ENCODE peak calls at places on chromosomes 12 and 14, in six cellular contexts. S, A, W, C, Q and U are unnamed samples.

GRCh38 chr14:75487155-75487671 is 35.1 kb upstream of the BATF start:
- DNase-seq in Q (no peak), W (no peak), S (no peak), A (no peak), C (no peak), U (no peak)

GRCh38 chr12:26029741-26030033 is 71.2 kb downstream of the RASSF8 start:
- DNase-seq in W (no peak), Q (no peak), A (no peak), S (no peak), C (no peak), U (no peak)

GRCh38 chr12:89988556-89988955 is 279.9 kb upstream of the ATP2B1 start:
- DNase-seq in W (no peak), S (no peak), Q (no peak), C (no peak), A (no peak), U (no peak)

GRCh38 chr12:112087055-112087850 is 21.3 kb downstream of the NAA25 start:
- DNase-seq in S (no peak), Q (no peak), W (no peak), A (no peak), C (no peak), U (no peak)

GRCh38 chr14:104109121-104109541 is 23.6 kb downstream of the ASPG start:
- DNase-seq in W (no peak), S (peak), A (no peak), C (no peak), Q (no peak), U (no peak)

GRCh38 chr12:49673446-49674317 is 33.5 kb downstream of the FMNL3 start:
- DNase-seq in A (peak), C (peak), Q (peak), W (peak), S (peak), U (peak)

GRCh38 chr12:6923003-6923732 is 4.6 kb upstream of the ATN1 start:
- DNase-seq in C (no peak), Q (no peak), W (no peak), A (no peak), S (no peak), U (no peak)

GRCh38 chr14:32364941-32365340 is 35.8 kb downstream of the AKAP6 start:
- DNase-seq in A (no peak), C (no peak), S (no peak), W (no peak), Q (no peak), U (no peak)

GRCh38 chr14:64089920-64090319 is 204.3 kb downstream of the ESR2 start:
- DNase-seq in W (no peak), S (no peak), A (no peak), C (peak), Q (no peak), U (no peak)

GRCh38 chr12:570237-570925 is 92.9 kb downstream of the NINJ2 start:
- DNase-seq in Q (peak), C (peak), S (peak), W (peak), A (peak), U (no peak)

GRCh38 chr12:4700621-4701026 is 19.6 kb upstream of the GALNT8 start:
- DNase-seq in S (no peak), Q (peak), A (no peak), C (peak), W (peak), U (no peak)

GRCh38 chr12:2693204-2693860 is 101.4 kb upstream of the FKBP4 start:
- DNase-seq in W (no peak), S (no peak), A (no peak), Q (no peak), C (peak), U (no peak)

GRCh38 chr12:41566703-41567102 is 378.6 kb downstream of the PDZRN4 start:
- DNase-seq in W (no peak), Q (no peak), C (no peak), S (no peak), A (no peak), U (no peak)

GRCh38 chr12:127381043-127381668 is 885.8 kb upstream of the TMEM132C start:
- DNase-seq in C (peak), Q (peak), W (no peak), S (peak), A (peak), U (peak)

DNA sequence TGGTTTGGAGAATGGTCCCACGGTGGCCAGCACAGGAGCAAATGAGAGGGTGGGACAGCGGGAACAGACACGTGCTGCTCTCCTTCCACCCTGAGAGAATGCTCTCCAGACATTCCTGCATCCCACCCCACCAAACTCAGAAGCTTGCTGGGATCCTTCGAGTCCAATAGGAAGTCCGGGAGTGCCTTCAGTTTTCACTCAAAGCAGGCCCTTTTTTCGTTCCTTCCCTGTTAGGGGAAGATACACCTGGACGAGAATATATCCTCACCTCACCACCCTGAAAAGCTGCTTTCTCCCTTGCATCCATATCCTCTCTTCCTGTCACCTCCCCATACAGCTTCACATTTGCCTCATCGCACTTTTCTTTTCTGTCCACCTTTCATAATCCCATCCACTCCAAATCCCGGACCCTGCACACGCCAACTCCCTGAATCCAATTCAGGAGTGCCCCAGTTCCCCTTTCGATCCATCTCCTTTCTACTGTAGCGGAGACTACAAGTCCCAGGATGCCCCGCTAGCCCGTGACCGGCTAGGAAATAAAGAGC is 2.4 kb downstream of the TMEM253 start:
- DNase-seq in C (no peak), W (no peak), A (no peak), S (no peak), Q (no peak), U (no peak)
- TF ChIP-seq CTCF in C (no peak), W (no peak), A (no peak), S (no peak), Q (no peak), U (no peak)

GRCh38 chr12:109069307-109070231 is 17.2 kb downstream of the USP30 start:
- DNase-seq in A (peak), W (no peak), Q (peak), C (peak), S (no peak), U (no peak)
- TF ChIP-seq CTCF in A (no peak), W (no peak), Q (no peak), C (peak), S (no peak), U (no peak)

DNA sequence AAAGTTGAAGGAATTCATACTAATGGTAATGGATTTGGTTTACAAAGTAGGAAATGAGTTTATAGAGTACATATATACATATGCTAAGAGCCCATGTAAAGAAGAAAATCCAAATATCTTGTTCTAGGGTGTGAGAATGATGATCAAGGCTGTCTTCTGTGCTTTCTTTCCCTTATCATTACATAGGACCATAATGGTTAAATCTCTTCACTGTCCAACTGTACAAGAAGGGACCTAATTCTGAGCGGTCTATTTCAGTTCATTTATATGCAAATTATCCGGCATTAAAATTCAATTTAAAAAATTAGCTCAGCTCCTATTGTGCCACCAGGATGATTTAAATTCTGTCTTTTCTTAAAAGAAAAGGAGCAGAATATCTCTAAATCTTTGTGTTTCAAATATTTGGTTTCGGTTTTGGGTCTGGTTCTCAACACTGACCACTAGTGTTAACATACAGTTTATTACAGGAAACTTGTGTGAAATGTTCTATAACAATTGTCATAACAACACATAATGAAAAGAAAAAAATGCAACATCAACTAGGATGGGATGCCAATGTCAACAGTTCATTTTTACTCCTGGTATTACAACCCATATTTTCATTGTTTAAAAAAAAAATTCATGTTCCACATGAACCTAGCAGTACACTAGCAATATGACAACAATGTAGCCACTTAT is 16.8 kb downstream of the OR4K1 start:
- DNase-seq in A (no peak), S (no peak), W (no peak), C (no peak), Q (no peak), U (no peak)
- TF ChIP-seq CTCF in A (no peak), S (no peak), W (no peak), C (no peak), Q (no peak), U (no peak)

GRCh38 chr12:46261658-46262057 is 7.2 kb downstream of the SLC38A1 start:
- DNase-seq in S (no peak), W (no peak), C (no peak), A (no peak), Q (no peak), U (no peak)

GRCh38 chr12:46265102-46265501 is 3.7 kb downstream of the SLC38A1 start:
- DNase-seq in W (no peak), C (no peak), S (no peak), Q (no peak), A (no peak), U (no peak)

GRCh38 chr12:46265734-46266133 is 3.1 kb downstream of the SLC38A1 start:
- DNase-seq in W (no peak), A (no peak), Q (no peak), S (no peak), C (no peak), U (no peak)

GRCh38 chr12:46264057-46264456 is 4.8 kb downstream of the SLC38A1 start:
- DNase-seq in W (no peak), S (no peak), C (no peak), A (no peak), Q (no peak), U (no peak)

DNA sequence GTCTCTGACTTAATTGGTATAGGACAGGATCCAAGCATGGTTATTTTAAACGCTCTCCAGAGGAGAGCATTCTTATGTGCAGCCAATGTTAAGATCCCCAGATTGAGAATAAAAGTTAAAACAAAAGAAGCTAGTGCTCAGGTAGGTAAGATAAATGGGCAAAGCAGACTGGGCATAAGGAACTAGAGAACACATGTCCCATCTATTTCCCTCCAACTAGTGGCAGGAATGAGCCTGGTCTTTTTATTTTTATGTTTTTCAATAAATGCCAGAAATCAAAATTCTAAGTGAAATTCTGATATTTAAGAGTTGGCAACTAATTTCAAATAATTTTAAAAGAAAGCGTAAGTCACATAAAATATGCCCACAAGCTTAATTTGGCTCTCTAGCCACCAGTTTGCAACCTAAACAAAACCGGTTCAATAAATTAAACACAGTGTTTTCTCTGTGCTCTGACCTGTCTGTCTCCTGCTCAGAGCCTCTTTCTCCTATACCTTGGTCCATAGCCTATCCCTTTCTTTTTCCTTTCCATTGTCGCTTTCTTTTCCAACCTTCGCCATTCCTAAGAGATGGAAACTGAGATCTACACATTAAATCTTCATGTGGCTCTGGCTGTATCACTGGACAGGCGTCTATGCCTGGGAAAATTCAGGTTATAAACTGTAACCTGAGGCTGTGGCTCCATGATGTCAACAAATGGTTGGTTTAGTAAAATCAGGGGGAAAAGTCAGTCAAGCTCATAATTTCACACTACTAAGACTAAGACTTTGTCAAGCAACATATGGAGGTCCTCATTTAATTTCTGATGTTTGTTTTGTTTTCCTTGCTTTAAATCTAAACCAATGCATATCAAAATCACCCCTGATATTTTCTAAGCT is 5.5 kb downstream of the SLC38A1 start:
- DNase-seq in W (no peak), Q (no peak), C (no peak), A (no peak), S (no peak), U (no peak)
- TF ChIP-seq CTCF in W (no peak), Q (peak), C (peak), A (peak), S (no peak), U (no peak)